ENCODE peak calls at places on chromosomes 11 and 22, in six cellular contexts. J, L, P, G, T and U are unnamed samples.

GRCh38 chr11:18618341-18619025 is 15.7 kb downstream of the SPTY2D1 start:
- DNase-seq in J (no peak), L (no peak), P (no peak), G (peak; percentile 66), T (no peak), U (no peak)

GRCh38 chr11:20360650-20361049 is 2.9 kb upstream of the HTATIP2 start:
- DNase-seq in J (no peak), L (no peak), P (no peak), G (no peak), T (no peak), U (no peak)

GRCh38 chr11:12043959-12044772 is 35.7 kb upstream of the DKK3 start:
- DNase-seq in J (peak; percentile 59), L (peak; percentile 66), P (peak; percentile 92), G (peak; percentile 87), T (peak; percentile 67), U (peak; percentile 65)

GRCh38 chr11:13663631-13664071 is 4.8 kb upstream of the FAR1 start:
- DNase-seq in J (no peak), L (no peak), P (no peak), G (no peak), T (no peak), U (no peak)

GRCh38 chr22:43078522-43078921 is 10.7 kb downstream of the TTLL1 start:
- DNase-seq in J (no peak), L (no peak), P (peak; percentile 44), G (no peak), T (no peak), U (no peak)

GRCh38 chr11:32088117-32088941 is 2.5 kb upstream of the RCN1 start:
- DNase-seq in J (no peak), L (no peak), P (no peak), G (peak; percentile 85), T (no peak), U (no peak)

GRCh38 chr11:107732327-107733051 is 20.6 kb upstream of the SLN start:
- DNase-seq in J (no peak), L (no peak), P (no peak), G (no peak), T (no peak), U (no peak)

GRCh38 chr11:57597971-57598830 is 716 bp downstream of the SERPING1 start:
- DNase-seq in J (peak; percentile 19), L (peak; percentile 14), P (peak; percentile 78), G (peak; percentile 50), T (peak; percentile 41), U (peak; percentile 90)

GRCh38 chr11:120858740-120859139 is 165.2 kb upstream of the TBCEL start:
- DNase-seq in J (no peak), L (no peak), P (no peak), G (no peak), T (no peak), U (no peak)

GRCh38 chr22:37624017-37624365 is 15.4 kb downstream of the GGA1 start:
- DNase-seq in J (no peak), L (no peak), P (no peak), G (no peak), T (no peak), U (no peak)

GRCh38 chr11:123461164-123461563 is 31.1 kb downstream of the GRAMD1B start:
- DNase-seq in J (no peak), L (no peak), P (no peak), G (no peak), T (peak; percentile 54), U (no peak)

GRCh38 chr11:71193431-71193830 is 58.9 kb downstream of the SHANK2 start:
- DNase-seq in J (no peak), L (no peak), P (no peak), G (no peak), T (no peak), U (no peak)

GRCh38 chr22:25709758-25710157 is 32.2 kb upstream of the MYO18B start:
- DNase-seq in J (no peak), L (no peak), P (no peak), G (no peak), T (no peak), U (no peak)

GRCh38 chr22:36439481-36440271 is 41.8 kb downstream of the TXN2 start:
- DNase-seq in J (no peak), L (no peak), P (no peak), G (peak; percentile 93), T (no peak), U (no peak)